ENCODE peak calls at places on chromosome 2, in eight cellular contexts. One of them, this sample, is unnamed.
A peak's percentile ranks its signal among the peaks of the same experiment; 100 is the strongest.

GRCh38 chr2:171430516-171431410 is 3.0 kb downstream of the METTL8 start:
- DNase-seq in K562: no peak
- DNase-seq in transverse colon: no peak
- DNase-seq in GM23248: no peak
- DNase-seq in astrocyte: no peak
- DNase-seq in foreskin keratinocyte: peak; percentile 67
- DNase-seq in heart right ventricle: no peak
- DNase-seq in GM12878: no peak
- DNase-seq in this sample: no peak

GRCh38 chr2:101149241-101150192 is 1.7 kb downstream of the TBC1D8 start:
- DNase-seq in GM23248: no peak
- DNase-seq in transverse colon: no peak
- DNase-seq in foreskin keratinocyte: peak; percentile 28
- DNase-seq in heart right ventricle: no peak
- DNase-seq in K562: no peak
- DNase-seq in GM12878: no peak
- DNase-seq in astrocyte: no peak
- DNase-seq in this sample: no peak

GRCh38 chr2:168522446-168522845 is 66.4 kb downstream of the CERS6 start:
- DNase-seq in foreskin keratinocyte: no peak
- DNase-seq in GM12878: no peak
- DNase-seq in astrocyte: no peak
- DNase-seq in heart right ventricle: no peak
- DNase-seq in GM23248: no peak
- DNase-seq in transverse colon: no peak
- DNase-seq in K562: no peak
- DNase-seq in this sample: no peak

GRCh38 chr2:202286595-202286994 is 21.0 kb downstream of the NOP58 start:
- DNase-seq in astrocyte: no peak
- DNase-seq in transverse colon: no peak
- DNase-seq in foreskin keratinocyte: no peak
- DNase-seq in heart right ventricle: no peak
- DNase-seq in K562: no peak
- DNase-seq in GM23248: no peak
- DNase-seq in GM12878: no peak
- DNase-seq in this sample: no peak

GRCh38 chr2:221943078-221943810 is 355.6 kb downstream of the PAX3 start:
- DNase-seq in GM12878: no peak
- DNase-seq in transverse colon: peak; percentile 51
- DNase-seq in GM23248: peak; percentile 41
- DNase-seq in heart right ventricle: no peak
- DNase-seq in K562: no peak
- DNase-seq in foreskin keratinocyte: peak; percentile 35
- DNase-seq in astrocyte: peak; percentile 22
- DNase-seq in this sample: no peak

GRCh38 chr2:86042256-86043168 is 63.2 kb downstream of the POLR1A start:
- DNase-seq in transverse colon: no peak
- DNase-seq in foreskin keratinocyte: no peak
- DNase-seq in GM23248: no peak
- DNase-seq in astrocyte: no peak
- DNase-seq in GM12878: no peak
- DNase-seq in heart right ventricle: no peak
- DNase-seq in K562: no peak
- DNase-seq in this sample: no peak

GRCh38 chr2:42364653-42365052 is 3.6 kb upstream of the COX7A2L start:
- DNase-seq in transverse colon: no peak
- DNase-seq in K562: no peak
- DNase-seq in foreskin keratinocyte: no peak
- DNase-seq in heart right ventricle: no peak
- DNase-seq in GM12878: no peak
- DNase-seq in GM23248: no peak
- DNase-seq in astrocyte: no peak
- DNase-seq in this sample: no peak

GRCh38 chr2:106106627-106107508 is 87.2 kb downstream of the UXS1 start:
- DNase-seq in K562: no peak
- DNase-seq in astrocyte: no peak
- DNase-seq in foreskin keratinocyte: no peak
- DNase-seq in GM23248: no peak
- DNase-seq in GM12878: no peak
- DNase-seq in transverse colon: no peak
- DNase-seq in heart right ventricle: no peak
- DNase-seq in this sample: no peak

GRCh38 chr2:3430740-3431490 is 51.4 kb downstream of the TRAPPC12 start:
- DNase-seq in astrocyte: no peak
- DNase-seq in GM12878: no peak
- DNase-seq in heart right ventricle: no peak
- DNase-seq in GM23248: no peak
- DNase-seq in K562: no peak
- DNase-seq in foreskin keratinocyte: no peak
- DNase-seq in transverse colon: no peak
- DNase-seq in this sample: no peak

GRCh38 chr2:157837851-157838441 is 38.2 kb downstream of the ACVR1 start:
- DNase-seq in transverse colon: peak; percentile 14
- DNase-seq in K562: no peak
- DNase-seq in heart right ventricle: peak; percentile 44
- DNase-seq in GM12878: no peak
- DNase-seq in astrocyte: peak; percentile 22
- DNase-seq in foreskin keratinocyte: no peak
- DNase-seq in GM23248: peak; percentile 63
- DNase-seq in this sample: no peak

GRCh38 chr2:52613064-52613463 is 1154.5 kb upstream of the CHAC2 start:
- DNase-seq in GM12878: no peak
- DNase-seq in transverse colon: no peak
- DNase-seq in foreskin keratinocyte: no peak
- DNase-seq in astrocyte: no peak
- DNase-seq in heart right ventricle: no peak
- DNase-seq in K562: no peak
- DNase-seq in GM23248: no peak
- DNase-seq in this sample: no peak

GRCh38 chr2:63735931-63736820 is 105.5 kb upstream of the UGP2 start:
- DNase-seq in GM12878: no peak
- DNase-seq in foreskin keratinocyte: no peak
- DNase-seq in astrocyte: peak; percentile 64
- DNase-seq in transverse colon: no peak
- DNase-seq in GM23248: peak; percentile 63
- DNase-seq in heart right ventricle: no peak
- DNase-seq in K562: no peak
- DNase-seq in this sample: no peak

GRCh38 chr2:63735263-63735662 is 106.4 kb upstream of the UGP2 start:
- DNase-seq in heart right ventricle: no peak
- DNase-seq in GM23248: peak; percentile 77
- DNase-seq in GM12878: no peak
- DNase-seq in transverse colon: no peak
- DNase-seq in foreskin keratinocyte: no peak
- DNase-seq in astrocyte: peak; percentile 29
- DNase-seq in K562: no peak
- DNase-seq in this sample: no peak

GRCh38 chr2:63734510-63734909 is 107.2 kb upstream of the UGP2 start:
- DNase-seq in foreskin keratinocyte: no peak
- DNase-seq in GM12878: no peak
- DNase-seq in astrocyte: no peak
- DNase-seq in heart right ventricle: no peak
- DNase-seq in K562: no peak
- DNase-seq in transverse colon: no peak
- DNase-seq in GM23248: peak; percentile 13
- DNase-seq in this sample: no peak

GRCh38 chr2:63738019-63738418 is 103.7 kb upstream of the UGP2 start:
- DNase-seq in foreskin keratinocyte: peak; percentile 83
- DNase-seq in heart right ventricle: no peak
- DNase-seq in astrocyte: peak; percentile 10
- DNase-seq in transverse colon: no peak
- DNase-seq in GM23248: peak; percentile 55
- DNase-seq in K562: no peak
- DNase-seq in GM12878: no peak
- DNase-seq in this sample: no peak

GRCh38 chr2:63737085-63737701 is 104.5 kb upstream of the UGP2 start:
- DNase-seq in heart right ventricle: no peak
- DNase-seq in transverse colon: no peak
- DNase-seq in foreskin keratinocyte: peak; percentile 97
- DNase-seq in GM12878: no peak
- DNase-seq in K562: no peak
- DNase-seq in astrocyte: no peak
- DNase-seq in GM23248: peak; percentile 13
- DNase-seq in this sample: no peak
- H3K27ac ChIP-seq in heart right ventricle: no peak overlapping the region
- H3K27ac ChIP-seq in transverse colon: no peak overlapping the region
- H3K27ac ChIP-seq in foreskin keratinocyte: peak overlapping the region; percentile 96
- H3K27ac ChIP-seq in GM12878: no peak overlapping the region
- H3K27ac ChIP-seq in K562: no peak overlapping the region
- H3K27ac ChIP-seq in astrocyte: no peak overlapping the region
- H3K27ac ChIP-seq in GM23248: peak overlapping the region; percentile 66
- H3K27ac ChIP-seq in this sample: no peak overlapping the region

GRCh38 chr2:196160966-196161365 is 10.4 kb downstream of the STK17B start:
- DNase-seq in foreskin keratinocyte: no peak
- DNase-seq in K562: no peak
- DNase-seq in transverse colon: no peak
- DNase-seq in GM23248: no peak
- DNase-seq in astrocyte: no peak
- DNase-seq in heart right ventricle: no peak
- DNase-seq in GM12878: no peak
- DNase-seq in this sample: no peak
- H3K27ac ChIP-seq in foreskin keratinocyte: peak overlapping the region; percentile 57
- H3K27ac ChIP-seq in K562: peak overlapping the region; percentile 57
- H3K27ac ChIP-seq in transverse colon: peak overlapping the region; percentile 72
- H3K27ac ChIP-seq in GM23248: no peak overlapping the region
- H3K27ac ChIP-seq in astrocyte: no peak overlapping the region
- H3K27ac ChIP-seq in heart right ventricle: no peak overlapping the region
- H3K27ac ChIP-seq in GM12878: peak overlapping the region; percentile 77
- H3K27ac ChIP-seq in this sample: no peak overlapping the region

GRCh38 chr2:240457223-240458043 is 22.0 kb downstream of the GPC1 start:
- DNase-seq in K562: no peak
- DNase-seq in GM23248: no peak
- DNase-seq in transverse colon: no peak
- DNase-seq in foreskin keratinocyte: no peak
- DNase-seq in astrocyte: no peak
- DNase-seq in heart right ventricle: no peak
- DNase-seq in GM12878: no peak
- DNase-seq in this sample: no peak

GRCh38 chr2:240458044-240458899 is 22.8 kb downstream of the GPC1 start:
- DNase-seq in heart right ventricle: no peak
- DNase-seq in astrocyte: no peak
- DNase-seq in transverse colon: no peak
- DNase-seq in GM23248: no peak
- DNase-seq in K562: no peak
- DNase-seq in foreskin keratinocyte: no peak
- DNase-seq in GM12878: no peak
- DNase-seq in this sample: no peak

GRCh38 chr2:240460243-240460630 is 24.8 kb downstream of the GPC1 start:
- DNase-seq in astrocyte: no peak
- DNase-seq in K562: no peak
- DNase-seq in transverse colon: no peak
- DNase-seq in heart right ventricle: no peak
- DNase-seq in GM23248: no peak
- DNase-seq in foreskin keratinocyte: no peak
- DNase-seq in GM12878: no peak
- DNase-seq in this sample: no peak

GRCh38 chr2:240459401-240460242 is 24.2 kb downstream of the GPC1 start:
- DNase-seq in foreskin keratinocyte: no peak
- DNase-seq in astrocyte: no peak
- DNase-seq in GM23248: no peak
- DNase-seq in GM12878: no peak
- DNase-seq in transverse colon: no peak
- DNase-seq in heart right ventricle: no peak
- DNase-seq in K562: no peak
- DNase-seq in this sample: no peak

DNA sequence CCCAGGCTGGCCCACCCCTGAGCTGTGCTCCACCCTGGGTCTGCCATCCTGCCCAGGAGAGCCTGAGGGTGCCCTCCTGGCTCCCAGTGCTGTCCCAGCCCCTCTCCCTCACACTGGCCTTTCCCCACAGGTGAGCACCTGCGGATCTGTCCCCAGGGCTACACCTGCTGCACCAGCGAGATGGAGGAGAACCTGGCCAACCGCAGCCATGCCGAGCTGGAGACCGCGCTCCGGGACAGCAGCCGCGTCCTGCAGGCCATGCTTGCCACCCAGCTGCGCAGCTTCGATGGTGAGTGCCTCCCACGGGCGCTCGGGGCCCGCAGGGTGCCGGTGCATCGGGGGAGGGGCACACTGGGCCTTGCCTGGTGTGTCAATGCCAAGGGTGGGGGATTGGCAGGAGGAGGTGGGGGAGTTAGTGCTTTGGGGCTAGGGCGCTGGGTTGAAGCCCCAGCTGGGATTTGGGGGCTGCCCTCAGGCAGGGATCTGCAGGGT is 23.5 kb downstream of the GPC1 start:
- DNase-seq in heart right ventricle: no peak
- DNase-seq in GM12878: no peak
- DNase-seq in transverse colon: no peak
- DNase-seq in astrocyte: no peak
- DNase-seq in GM23248: no peak
- DNase-seq in K562: no peak
- DNase-seq in foreskin keratinocyte: no peak
- DNase-seq in this sample: no peak
- H3K27ac ChIP-seq in heart right ventricle: no peak overlapping the region
- H3K27ac ChIP-seq in GM12878: no peak overlapping the region
- H3K27ac ChIP-seq in transverse colon: no peak overlapping the region
- H3K27ac ChIP-seq in astrocyte: no peak overlapping the region
- H3K27ac ChIP-seq in GM23248: no peak overlapping the region
- H3K27ac ChIP-seq in K562: no peak overlapping the region
- H3K27ac ChIP-seq in foreskin keratinocyte: no peak overlapping the region
- H3K27ac ChIP-seq in this sample: no peak overlapping the region

GRCh38 chr2:47741637-47742036 is 41.3 kb upstream of the MSH6 start:
- DNase-seq in heart right ventricle: no peak
- DNase-seq in GM12878: no peak
- DNase-seq in transverse colon: no peak
- DNase-seq in foreskin keratinocyte: no peak
- DNase-seq in GM23248: no peak
- DNase-seq in astrocyte: no peak
- DNase-seq in K562: no peak
- DNase-seq in this sample: no peak

GRCh38 chr2:47744074-47744473 is 38.9 kb upstream of the MSH6 start:
- DNase-seq in foreskin keratinocyte: no peak
- DNase-seq in GM12878: no peak
- DNase-seq in K562: no peak
- DNase-seq in heart right ventricle: no peak
- DNase-seq in GM23248: no peak
- DNase-seq in transverse colon: no peak
- DNase-seq in astrocyte: no peak
- DNase-seq in this sample: no peak

GRCh38 chr2:47737191-47737975 is 45.6 kb upstream of the MSH6 start:
- DNase-seq in K562: no peak
- DNase-seq in GM12878: no peak
- DNase-seq in GM23248: no peak
- DNase-seq in foreskin keratinocyte: no peak
- DNase-seq in astrocyte: no peak
- DNase-seq in heart right ventricle: no peak
- DNase-seq in transverse colon: no peak
- DNase-seq in this sample: no peak

GRCh38 chr2:47738331-47738730 is 44.6 kb upstream of the MSH6 start:
- DNase-seq in GM12878: no peak
- DNase-seq in foreskin keratinocyte: no peak
- DNase-seq in GM23248: no peak
- DNase-seq in K562: no peak
- DNase-seq in heart right ventricle: no peak
- DNase-seq in transverse colon: no peak
- DNase-seq in astrocyte: no peak
- DNase-seq in this sample: no peak

DNA sequence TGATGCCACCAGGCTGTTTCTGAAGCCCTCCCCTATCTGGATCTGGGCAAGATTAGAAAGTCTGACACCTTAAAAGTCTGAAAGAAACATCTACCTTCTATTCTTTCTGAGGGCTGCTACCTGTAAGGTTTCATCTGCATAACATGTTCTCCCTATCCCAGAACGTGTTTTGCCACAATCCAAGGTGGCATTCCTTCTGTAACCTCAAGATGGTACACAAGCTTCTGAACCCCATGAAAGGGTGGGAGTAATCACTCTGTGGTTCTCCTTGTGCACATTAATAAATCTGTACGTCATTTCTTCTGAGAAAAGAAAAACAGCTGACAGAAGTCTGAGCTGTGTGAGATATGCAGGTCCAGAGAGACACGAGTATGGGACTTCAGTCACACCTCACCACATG is 41.8 kb upstream of the MSH6 start:
- DNase-seq in K562: no peak
- DNase-seq in GM23248: no peak
- DNase-seq in astrocyte: no peak
- DNase-seq in GM12878: no peak
- DNase-seq in foreskin keratinocyte: no peak
- DNase-seq in transverse colon: no peak
- DNase-seq in heart right ventricle: no peak
- DNase-seq in this sample: no peak
- H3K27ac ChIP-seq in K562: no peak overlapping the region
- H3K27ac ChIP-seq in GM23248: no peak overlapping the region
- H3K27ac ChIP-seq in astrocyte: no peak overlapping the region
- H3K27ac ChIP-seq in GM12878: no peak overlapping the region
- H3K27ac ChIP-seq in foreskin keratinocyte: no peak overlapping the region
- H3K27ac ChIP-seq in transverse colon: no peak overlapping the region
- H3K27ac ChIP-seq in heart right ventricle: no peak overlapping the region
- H3K27ac ChIP-seq in this sample: no peak overlapping the region

This sample was measured in substantia nigra.